ENCODE peak calls at places on chromosomes 4 and X, in six cellular contexts. X, Z, A, W, J and Q are unnamed samples.

GRCh38 chr4:113825272-113825671 is 63.7 kb upstream of the CAMK2D start:
- DNase-seq in J (peak), W (no peak), Z (no peak), A (no peak), X (no peak), Q (no peak)

GRCh38 chr4:147312376-147313046 is 168.4 kb upstream of the EDNRA start:
- DNase-seq in A (no peak), J (no peak), X (no peak), W (no peak), Z (no peak), Q (no peak)

GRCh38 chr4:78673258-78673817 is 102.8 kb upstream of the BMP2K start:
- DNase-seq in A (no peak), J (no peak), W (no peak), Z (no peak), X (no peak), Q (no peak)

GRCh38 chr4:105399535-105400161 is 74.2 kb downstream of the PPA2 start:
- DNase-seq in Z (no peak), W (no peak), A (no peak), J (no peak), X (no peak), Q (no peak)

GRCh38 chrX:1581132-1581531 is 10.3 kb upstream of the AKAP17A start:
- DNase-seq in X (no peak), Z (peak), A (peak), J (no peak), W (peak), Q (no peak)

GRCh38 chrX:13892856-13893255 is 76.0 kb upstream of the GPM6B start:
- DNase-seq in J (no peak), Z (no peak), W (no peak), A (no peak), X (no peak), Q (no peak)

GRCh38 chr4:138039010-138039409 is 203.1 kb downstream of the SLC7A11 start:
- DNase-seq in A (no peak), Z (no peak), W (no peak), X (no peak), J (no peak), Q (no peak)

GRCh38 chr4:183798921-183799307 is 106.2 kb upstream of the STOX2 start:
- DNase-seq in J (no peak), X (no peak), A (no peak), W (no peak), Z (no peak), Q (no peak)

GRCh38 chr4:109434007-109434792 is 585 bp downstream of the SEC24B start:
- DNase-seq in A (peak), W (peak), Z (no peak), J (no peak), X (no peak), Q (no peak)

GRCh38 chr4:110200673-110201072 is 2.3 kb upstream of the ELOVL6 start:
- DNase-seq in J (no peak), X (no peak), W (peak), A (no peak), Z (no peak), Q (no peak)

GRCh38 chrX:123961268-123962005 is at the start of gene STAG2:
- DNase-seq in A (peak), X (peak), J (peak), Z (peak), W (peak), Q (no peak)

GRCh38 chr4:182427530-182427929 is 184.3 kb downstream of the TENM3 start:
- DNase-seq in A (no peak), W (no peak), J (no peak), Z (no peak), X (no peak), Q (no peak)

GRCh38 chr4:10212400-10212799 is 95.8 kb upstream of the WDR1 start:
- DNase-seq in J (no peak), Z (no peak), W (no peak), X (no peak), A (no peak), Q (no peak)

GRCh38 chr4:8316251-8316771 is 46.8 kb downstream of the HTRA3 start:
- DNase-seq in W (no peak), Z (no peak), A (no peak), J (no peak), X (no peak), Q (no peak)

GRCh38 chr4:88659061-88659889 is 38.4 kb downstream of the NAP1L5 start:
- DNase-seq in X (no peak), W (peak), J (peak), A (no peak), Z (peak), Q (peak)

GRCh38 chr4:162700358-162700757 is 466.3 kb downstream of the NAF1 start:
- DNase-seq in X (no peak), A (no peak), Z (no peak), J (no peak), W (no peak), Q (no peak)

GRCh38 chr4:183968502-183968901 is 63.4 kb downstream of the STOX2 start:
- DNase-seq in A (no peak), Z (no peak), W (no peak), J (no peak), X (no peak), Q (no peak)

GRCh38 chr4:42906906-42907774 is 14.6 kb downstream of the GRXCR1 start:
- DNase-seq in J (no peak), X (no peak), A (no peak), W (no peak), Z (no peak), Q (no peak)

GRCh38 chrX:154374361-154375155 is at the start of gene FLNA:
- DNase-seq in Z (no peak), X (no peak), J (no peak), A (peak), W (no peak), Q (no peak)

GRCh38 chrX:154371771-154372300 is 2.6 kb downstream of the FLNA start:
- DNase-seq in W (no peak), X (no peak), J (no peak), A (no peak), Z (no peak), Q (no peak)

GRCh38 chrX:154375156-154375504 is 696 bp upstream of the FLNA start:
- DNase-seq in Z (no peak), J (no peak), W (no peak), X (no peak), A (no peak), Q (no peak)

GRCh38 chrX:154372612-154373022 is 1.8 kb downstream of the FLNA start:
- DNase-seq in X (no peak), W (peak), Z (no peak), J (peak), A (no peak), Q (no peak)

DNA sequence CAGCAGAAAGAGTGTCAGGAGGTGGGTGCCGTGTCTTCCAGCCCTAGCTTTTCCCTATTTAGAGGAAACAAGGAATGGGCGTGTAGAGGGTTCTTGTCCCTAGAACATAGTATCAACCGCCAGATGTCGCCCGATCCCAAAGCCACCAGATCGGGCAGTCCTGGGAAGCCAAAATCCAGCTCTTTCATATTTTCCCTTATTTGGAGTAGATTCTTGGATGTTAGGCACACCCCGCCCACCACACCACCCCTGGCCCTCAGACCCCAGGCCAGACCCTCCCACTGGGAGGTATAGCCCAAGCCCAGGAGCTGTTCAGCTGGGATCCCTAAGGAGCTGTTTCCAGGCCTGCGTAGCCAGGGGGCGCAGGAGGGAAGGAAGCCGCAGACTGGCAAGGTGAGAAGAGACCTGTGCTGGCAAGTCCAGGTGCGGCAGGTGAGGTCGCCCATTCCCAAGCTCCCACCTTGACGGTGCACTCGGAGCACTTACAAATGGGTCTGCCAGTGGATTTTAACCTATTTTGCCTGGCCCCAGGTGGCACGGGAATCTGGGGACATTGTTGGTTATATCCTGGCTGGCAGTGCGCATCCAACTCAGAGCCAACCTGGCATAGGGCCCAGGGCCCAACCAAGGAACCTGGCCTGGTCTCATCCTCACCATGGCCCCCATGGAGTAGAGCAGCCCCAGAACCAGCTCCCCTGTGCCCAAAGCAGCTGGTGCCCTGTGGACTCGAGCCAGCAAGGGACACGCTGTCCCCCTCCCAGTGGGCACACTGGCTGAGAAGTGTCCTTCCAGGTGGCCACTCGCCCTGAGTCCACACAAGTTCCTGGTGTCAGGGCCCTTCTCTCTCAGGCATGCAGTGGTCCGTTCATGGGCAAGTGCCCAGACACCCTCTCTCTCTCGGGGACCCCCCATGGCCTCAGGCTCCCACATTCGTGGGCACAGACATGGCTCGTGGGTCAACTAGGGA is 811 bp downstream of the FLNA start:
- DNase-seq in X (no peak), Z (no peak), J (peak), A (peak), W (peak), Q (no peak)
- TF ChIP-seq POLR2AphosphoS5 in X (no peak), Z (no peak), J (no peak), A (no peak), W (no peak), Q (no peak)

GRCh38 chrX:155028749-155029360 is 2.2 kb downstream of the FUNDC2 start:
- DNase-seq in W (no peak), J (no peak), X (no peak), A (no peak), Z (no peak), Q (no peak)

GRCh38 chrX:155026420-155026726 is 271 bp upstream of the FUNDC2 start:
- DNase-seq in W (no peak), Z (no peak), J (no peak), X (no peak), A (no peak), Q (no peak)

GRCh38 chrX:155028192-155028591 is 1.5 kb downstream of the FUNDC2 start:
- DNase-seq in Z (no peak), A (no peak), J (no peak), X (no peak), W (no peak), Q (no peak)

GRCh38 chrX:155027509-155028066 is 944 bp downstream of the FUNDC2 start:
- DNase-seq in A (no peak), J (no peak), Z (no peak), X (no peak), W (peak), Q (no peak)

DNA sequence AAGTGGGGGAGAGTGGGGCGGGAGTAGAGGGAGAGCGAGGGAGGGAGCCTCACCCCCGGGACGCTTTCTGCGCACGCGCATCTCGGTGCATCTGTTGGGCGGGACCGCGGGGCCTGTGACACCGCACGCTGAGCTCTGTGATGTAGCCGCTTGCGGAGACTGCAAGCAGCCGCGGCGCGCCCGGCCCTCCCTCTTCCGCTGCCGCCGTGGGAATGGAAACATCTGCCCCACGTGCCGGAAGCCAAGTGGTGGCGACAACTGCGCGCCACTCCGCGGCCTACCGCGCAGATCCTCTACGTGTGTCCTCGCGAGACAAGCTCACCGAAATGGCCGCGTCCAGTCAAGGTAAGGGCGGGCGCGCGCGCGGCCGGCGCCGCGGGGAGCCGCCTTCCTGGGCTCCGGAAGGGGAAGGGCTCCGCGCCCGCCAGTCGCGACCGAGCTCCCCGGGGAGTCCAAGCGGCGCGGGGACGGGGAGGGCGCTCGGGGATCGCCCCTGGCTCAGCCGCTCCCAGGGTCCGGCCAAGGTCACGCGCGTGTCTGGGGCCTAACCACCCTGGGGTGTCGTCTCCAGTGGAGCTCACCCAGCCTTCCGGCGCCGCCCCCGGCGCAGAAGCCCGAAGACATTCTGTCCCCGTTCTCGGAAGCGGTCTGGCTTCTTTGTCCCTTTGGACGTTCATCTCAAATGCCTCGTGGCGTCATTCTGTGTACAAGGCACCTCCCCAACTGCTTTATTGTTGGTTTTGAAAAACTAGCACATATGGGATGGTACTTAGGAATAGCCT is at the start of gene FUNDC2:
- DNase-seq in Z (peak), A (peak), W (peak), J (peak), X (peak), Q (peak)
- TF ChIP-seq POLR2A in Z (peak), A (peak), W (peak), J (peak), X (peak), Q (peak)

DNA sequence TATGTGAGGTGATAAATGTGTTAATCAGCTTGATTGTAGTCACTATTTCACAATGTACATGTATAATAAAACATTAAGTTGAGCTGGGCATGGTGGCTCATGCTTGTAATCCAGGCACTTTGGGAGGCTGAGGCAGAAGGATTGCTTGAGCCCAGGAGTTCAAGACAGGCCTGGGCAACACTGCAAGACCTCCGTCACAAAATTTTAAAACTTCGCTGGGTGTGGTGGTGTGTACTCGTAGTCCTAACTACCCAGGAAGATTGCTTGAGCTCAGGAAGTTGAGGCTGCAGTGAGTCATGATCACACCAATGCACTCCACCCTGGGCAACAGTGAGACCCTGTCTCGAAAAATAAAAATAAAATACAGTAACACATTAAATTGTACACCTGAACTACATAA is 20.1 kb downstream of the LYAR start:
- DNase-seq in J (no peak), Z (no peak), X (no peak), W (no peak), A (no peak), Q (no peak)
- TF ChIP-seq TAF1 in J (no peak), Z (no peak), X (no peak), W (no peak), A (no peak), Q (no peak)

GRCh38 chrX:154457491-154458115 is 478 bp upstream of the PLXNA3 start:
- DNase-seq in X (peak), A (peak), J (no peak), W (no peak), Z (peak), Q (peak)
- TF ChIP-seq POLR2AphosphoS5 in X (no peak), A (no peak), J (no peak), W (no peak), Z (no peak), Q (no peak)

DNA sequence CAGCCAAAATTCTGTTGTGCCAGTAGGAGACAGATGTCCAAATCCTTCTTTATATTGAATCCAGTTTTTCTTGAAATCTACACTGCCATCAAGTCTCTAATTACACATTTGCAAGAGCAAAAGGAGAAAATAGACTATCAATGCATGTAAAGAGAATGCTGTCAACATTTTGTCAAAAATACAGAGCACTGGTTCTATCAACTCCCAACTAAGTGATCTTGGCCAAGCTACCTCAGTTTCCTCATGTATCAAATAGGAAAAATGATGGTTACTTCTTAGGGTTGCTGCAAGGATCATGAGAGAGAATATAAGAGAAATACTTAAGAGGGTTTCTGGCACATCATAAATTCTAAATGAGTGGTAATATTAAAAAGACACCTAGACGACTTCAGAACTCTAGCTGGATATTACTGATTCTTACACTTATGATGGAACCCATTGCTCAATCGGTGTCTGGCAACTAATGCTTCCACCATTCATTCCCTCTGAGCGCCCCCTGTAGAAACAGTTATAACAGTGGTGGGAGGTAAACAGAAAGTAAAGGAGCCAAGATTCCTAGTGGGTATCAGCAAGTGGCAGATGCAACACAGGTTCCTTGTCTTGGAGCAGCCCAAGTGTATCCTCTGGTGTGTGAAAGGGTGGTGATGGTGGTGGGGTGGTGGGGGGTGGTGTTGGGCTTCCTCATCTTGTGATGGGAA is 3.8 kb downstream of the FGG start:
- DNase-seq in X (no peak), A (no peak), Z (no peak), J (no peak), W (no peak), Q (no peak)
- TF ChIP-seq POLR2A in X (no peak), A (no peak), Z (no peak), J (no peak), W (no peak), Q (no peak)